ENCODE peak calls at places on chromosomes 7 and 10, in ten cellular contexts. One of them, this sample, is unnamed.
A peak's percentile ranks its signal among the peaks of the same experiment; 100 is the strongest.

GRCh38 chr7:155810607-155811559 is 1.4 kb downstream of the SHH start:
- DNase-seq in cardiac muscle cell: no peak
- DNase-seq in lung: no peak
- DNase-seq in K562: no peak
- DNase-seq in IMR-90: no peak
- DNase-seq in fibroblast of villous mesenchyme: no peak
- DNase-seq in MCF 10A: no peak
- DNase-seq in foreskin fibroblast: no peak
- DNase-seq in uterus: no peak
- DNase-seq in dorsolateral prefrontal cortex: no peak
- DNase-seq in this sample: no peak

GRCh38 chr10:117457071-117457810 is 82.0 kb upstream of the PDZD8 start:
- DNase-seq in K562: no peak
- DNase-seq in lung: no peak
- DNase-seq in foreskin fibroblast: no peak
- DNase-seq in IMR-90: no peak
- DNase-seq in dorsolateral prefrontal cortex: no peak
- DNase-seq in fibroblast of villous mesenchyme: no peak
- DNase-seq in cardiac muscle cell: no peak
- DNase-seq in MCF 10A: no peak
- DNase-seq in uterus: no peak
- DNase-seq in this sample: no peak

GRCh38 chr10:128152741-128153583 is 26.7 kb upstream of the MKI67 start:
- DNase-seq in K562: no peak
- DNase-seq in lung: no peak
- DNase-seq in fibroblast of villous mesenchyme: no peak
- DNase-seq in MCF 10A: no peak
- DNase-seq in cardiac muscle cell: no peak
- DNase-seq in foreskin fibroblast: peak; percentile 19
- DNase-seq in uterus: no peak
- DNase-seq in IMR-90: no peak
- DNase-seq in dorsolateral prefrontal cortex: no peak
- DNase-seq in this sample: no peak

GRCh38 chr7:2687338-2687869 is 598 bp upstream of the AMZ1 start:
- DNase-seq in dorsolateral prefrontal cortex: no peak
- DNase-seq in foreskin fibroblast: peak; percentile 86
- DNase-seq in lung: no peak
- DNase-seq in cardiac muscle cell: peak; percentile 44
- DNase-seq in uterus: no peak
- DNase-seq in K562: no peak
- DNase-seq in fibroblast of villous mesenchyme: peak; percentile 48
- DNase-seq in IMR-90: peak; percentile 75
- DNase-seq in MCF 10A: peak; percentile 24
- DNase-seq in this sample: no peak

GRCh38 chr7:55534916-55535636 is 37.2 kb downstream of the VOPP1 start:
- DNase-seq in fibroblast of villous mesenchyme: no peak
- DNase-seq in foreskin fibroblast: no peak
- DNase-seq in MCF 10A: no peak
- DNase-seq in K562: no peak
- DNase-seq in IMR-90: no peak
- DNase-seq in dorsolateral prefrontal cortex: no peak
- DNase-seq in uterus: no peak
- DNase-seq in cardiac muscle cell: no peak
- DNase-seq in lung: no peak
- DNase-seq in this sample: no peak

GRCh38 chr7:41912426-41912825 is 209.5 kb upstream of the INHBA start:
- DNase-seq in MCF 10A: no peak
- DNase-seq in uterus: no peak
- DNase-seq in K562: no peak
- DNase-seq in foreskin fibroblast: no peak
- DNase-seq in lung: no peak
- DNase-seq in fibroblast of villous mesenchyme: no peak
- DNase-seq in cardiac muscle cell: no peak
- DNase-seq in IMR-90: no peak
- DNase-seq in dorsolateral prefrontal cortex: no peak
- DNase-seq in this sample: no peak

GRCh38 chr10:69751216-69751615 is 50.5 kb upstream of the COL13A1 start:
- DNase-seq in cardiac muscle cell: no peak
- DNase-seq in fibroblast of villous mesenchyme: no peak
- DNase-seq in MCF 10A: no peak
- DNase-seq in K562: no peak
- DNase-seq in foreskin fibroblast: no peak
- DNase-seq in uterus: no peak
- DNase-seq in lung: no peak
- DNase-seq in dorsolateral prefrontal cortex: no peak
- DNase-seq in IMR-90: no peak
- DNase-seq in this sample: no peak

GRCh38 chr10:99430116-99430450 is 341 bp downstream of the GOT1 start:
- DNase-seq in IMR-90: no peak
- DNase-seq in fibroblast of villous mesenchyme: no peak
- DNase-seq in K562: no peak
- DNase-seq in dorsolateral prefrontal cortex: no peak
- DNase-seq in foreskin fibroblast: no peak
- DNase-seq in lung: no peak
- DNase-seq in cardiac muscle cell: peak; percentile 27
- DNase-seq in MCF 10A: no peak
- DNase-seq in uterus: no peak
- DNase-seq in this sample: peak; percentile 2

GRCh38 chr10:28768227-28768626 is 90.9 kb downstream of the BAMBI start:
- DNase-seq in uterus: no peak
- DNase-seq in IMR-90: no peak
- DNase-seq in lung: no peak
- DNase-seq in foreskin fibroblast: no peak
- DNase-seq in cardiac muscle cell: no peak
- DNase-seq in MCF 10A: no peak
- DNase-seq in fibroblast of villous mesenchyme: no peak
- DNase-seq in K562: no peak
- DNase-seq in dorsolateral prefrontal cortex: no peak
- DNase-seq in this sample: no peak

GRCh38 chr7:92778972-92779371 is 57.4 kb downstream of the CDK6 start:
- DNase-seq in K562: no peak
- DNase-seq in MCF 10A: peak; percentile 93
- DNase-seq in dorsolateral prefrontal cortex: no peak
- DNase-seq in fibroblast of villous mesenchyme: peak; percentile 80
- DNase-seq in lung: no peak
- DNase-seq in foreskin fibroblast: peak; percentile 89
- DNase-seq in uterus: peak; percentile 68
- DNase-seq in IMR-90: peak; percentile 85
- DNase-seq in cardiac muscle cell: peak; percentile 92
- DNase-seq in this sample: peak; percentile 78

GRCh38 chr7:37642028-37642540 is 41.5 kb upstream of the GPR141 start:
- DNase-seq in cardiac muscle cell: no peak
- DNase-seq in MCF 10A: no peak
- DNase-seq in foreskin fibroblast: no peak
- DNase-seq in lung: no peak
- DNase-seq in K562: no peak
- DNase-seq in IMR-90: no peak
- DNase-seq in uterus: no peak
- DNase-seq in dorsolateral prefrontal cortex: no peak
- DNase-seq in fibroblast of villous mesenchyme: no peak
- DNase-seq in this sample: no peak

GRCh38 chr10:7408494-7409044 is 2.3 kb downstream of the SFMBT2 start:
- DNase-seq in dorsolateral prefrontal cortex: peak; percentile 71
- DNase-seq in uterus: peak; percentile 61
- DNase-seq in fibroblast of villous mesenchyme: peak; percentile 42
- DNase-seq in cardiac muscle cell: peak; percentile 44
- DNase-seq in lung: peak; percentile 39
- DNase-seq in MCF 10A: peak; percentile 3
- DNase-seq in K562: peak; percentile 79
- DNase-seq in foreskin fibroblast: peak; percentile 84
- DNase-seq in IMR-90: peak; percentile 17
- DNase-seq in this sample: no peak
- TF ChIP-seq CTCF in dorsolateral prefrontal cortex: peak; percentile 77
- TF ChIP-seq CTCF in uterus: peak; percentile 76
- TF ChIP-seq CTCF in fibroblast of villous mesenchyme: no peak
- TF ChIP-seq CTCF in cardiac muscle cell: peak; percentile 39
- TF ChIP-seq CTCF in lung: peak; percentile 49
- TF ChIP-seq CTCF in MCF 10A: peak; percentile 43
- TF ChIP-seq CTCF in K562: peak; percentile 67
- TF ChIP-seq CTCF in foreskin fibroblast: peak; percentile 14
- TF ChIP-seq CTCF in IMR-90: peak; percentile 48
- TF ChIP-seq CTCF in this sample: peak; percentile 34

DNA sequence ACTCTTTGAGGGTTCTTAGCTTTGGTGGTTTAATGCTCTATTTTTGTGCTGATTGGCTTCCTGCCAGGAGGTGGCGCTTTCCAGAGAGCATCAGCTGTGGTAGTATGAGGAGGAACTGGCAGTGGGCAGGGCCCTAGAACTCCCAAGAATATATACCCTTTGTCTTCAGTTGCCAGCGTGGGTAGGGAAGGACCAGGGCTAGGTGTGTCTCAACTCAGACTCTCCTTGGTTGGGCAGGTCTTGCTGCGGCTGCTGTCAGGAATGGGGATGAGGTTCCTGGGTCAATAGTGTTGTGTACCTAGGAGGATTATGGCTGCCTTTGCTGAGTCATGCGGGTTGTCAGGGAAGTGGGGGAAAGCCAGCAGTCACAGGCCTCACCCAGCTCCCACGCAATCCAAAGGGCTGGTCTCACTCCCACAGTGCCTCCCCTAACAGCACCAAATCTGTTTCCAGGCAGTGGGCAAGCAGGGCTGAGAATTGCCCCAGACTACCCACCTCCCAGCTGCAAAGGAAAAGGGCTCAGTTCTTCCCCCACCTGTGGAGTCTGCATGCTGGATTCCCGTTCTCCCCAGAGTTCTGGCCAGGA is 191.5 kb downstream of the PHTF2 start:
- DNase-seq in dorsolateral prefrontal cortex: no peak
- DNase-seq in IMR-90: no peak
- DNase-seq in uterus: no peak
- DNase-seq in K562: peak; percentile 80
- DNase-seq in foreskin fibroblast: no peak
- DNase-seq in cardiac muscle cell: peak; percentile 12
- DNase-seq in lung: no peak
- DNase-seq in MCF 10A: peak; percentile 5
- DNase-seq in fibroblast of villous mesenchyme: peak; percentile 5
- DNase-seq in this sample: no peak
- TF ChIP-seq CTCF in dorsolateral prefrontal cortex: no peak
- TF ChIP-seq CTCF in IMR-90: no peak
- TF ChIP-seq CTCF in uterus: no peak
- TF ChIP-seq CTCF in K562: peak; percentile 69
- TF ChIP-seq CTCF in foreskin fibroblast: no peak
- TF ChIP-seq CTCF in cardiac muscle cell: no peak
- TF ChIP-seq CTCF in lung: no peak
- TF ChIP-seq CTCF in MCF 10A: no peak
- TF ChIP-seq CTCF in fibroblast of villous mesenchyme: no peak
- TF ChIP-seq CTCF in this sample: no peak

GRCh38 chr7:149028346-149029109 is at the start of gene PDIA4:
- DNase-seq in uterus: peak; percentile 99
- DNase-seq in fibroblast of villous mesenchyme: peak; percentile 100
- DNase-seq in lung: peak; percentile 100
- DNase-seq in K562: peak; percentile 100
- DNase-seq in dorsolateral prefrontal cortex: peak; percentile 99
- DNase-seq in cardiac muscle cell: peak; percentile 100
- DNase-seq in IMR-90: peak; percentile 99
- DNase-seq in MCF 10A: peak; percentile 99
- DNase-seq in foreskin fibroblast: peak; percentile 100
- DNase-seq in this sample: peak; percentile 98
- TF ChIP-seq CTCF in uterus: peak; percentile 29
- TF ChIP-seq CTCF in fibroblast of villous mesenchyme: no peak
- TF ChIP-seq CTCF in lung: no peak
- TF ChIP-seq CTCF in K562: no peak
- TF ChIP-seq CTCF in dorsolateral prefrontal cortex: peak; percentile 47
- TF ChIP-seq CTCF in cardiac muscle cell: peak; percentile 13
- TF ChIP-seq CTCF in IMR-90: peak; percentile 34
- TF ChIP-seq CTCF in MCF 10A: no peak
- TF ChIP-seq CTCF in foreskin fibroblast: no peak
- TF ChIP-seq CTCF in this sample: no peak

GRCh38 chr7:34497153-34497777 is 160.8 kb upstream of the NPSR1 start:
- DNase-seq in dorsolateral prefrontal cortex: no peak
- DNase-seq in lung: no peak
- DNase-seq in MCF 10A: peak; percentile 17
- DNase-seq in IMR-90: no peak
- DNase-seq in uterus: no peak
- DNase-seq in fibroblast of villous mesenchyme: no peak
- DNase-seq in K562: no peak
- DNase-seq in cardiac muscle cell: no peak
- DNase-seq in foreskin fibroblast: no peak
- DNase-seq in this sample: no peak
- TF ChIP-seq CTCF in dorsolateral prefrontal cortex: no peak
- TF ChIP-seq CTCF in lung: no peak
- TF ChIP-seq CTCF in MCF 10A: peak; percentile 35
- TF ChIP-seq CTCF in IMR-90: no peak
- TF ChIP-seq CTCF in uterus: no peak
- TF ChIP-seq CTCF in fibroblast of villous mesenchyme: no peak
- TF ChIP-seq CTCF in K562: no peak
- TF ChIP-seq CTCF in cardiac muscle cell: peak; percentile 29
- TF ChIP-seq CTCF in foreskin fibroblast: peak; percentile 26
- TF ChIP-seq CTCF in this sample: no peak